ENCODE peak calls at places on chromosomes 2 and 18, in six cellular contexts. Z is adrenal gland, K is hypothalamus, V is GM19239, E is astrocyte of the spinal cord, X is PC-9. I is an unnamed sample.

GRCh38 chr2:170766693-170767092 is 3.5 kb upstream of the ERICH2 start:
- DNase-seq in K (no peak), X (no peak), V (no peak), Z (no peak), E (no peak), I (no peak)

GRCh38 chr2:204539010-204539385 is 6.3 kb upstream of the PARD3B start:
- DNase-seq in X (no peak), E (no peak), K (no peak), Z (no peak), V (no peak), I (no peak)

GRCh38 chr2:216274194-216274593 is 98.1 kb downstream of the MARCHF4 start:
- DNase-seq in E (peak; percentile 16), K (no peak), Z (no peak), V (no peak), X (no peak), I (no peak)

GRCh38 chr18:63604791-63605567 is 17.8 kb downstream of the SERPINB13 start:
- DNase-seq in V (no peak), E (peak; percentile 3), Z (no peak), K (no peak), X (peak; percentile 94), I (no peak)

GRCh38 chr2:55862673-55863390 is 60.8 kb downstream of the EFEMP1 start:
- DNase-seq in V (no peak), K (no peak), Z (peak; percentile 68), X (peak; percentile 99), E (peak; percentile 99), I (no peak)

GRCh38 chr2:73383036-73383435 is 2.6 kb upstream of the ALMS1 start:
- DNase-seq in V (no peak), K (no peak), X (no peak), E (no peak), Z (no peak), I (no peak)

GRCh38 chr2:46378616-46379015 is 81.4 kb downstream of the EPAS1 start:
- DNase-seq in K (no peak), E (no peak), X (no peak), V (no peak), Z (no peak), I (no peak)

GRCh38 chr2:17538022-17538843 is 2.3 kb upstream of the VSNL1 start:
- DNase-seq in V (no peak), K (no peak), X (no peak), E (peak; percentile 78), Z (no peak), I (no peak)

GRCh38 chr2:239177908-239178307 is 222.9 kb downstream of the HDAC4 start:
- DNase-seq in Z (no peak), E (no peak), V (no peak), X (no peak), K (no peak), I (no peak)

GRCh38 chr2:202965810-202966454 is 48.7 kb upstream of the NBEAL1 start:
- DNase-seq in V (peak; percentile 32), Z (peak; percentile 37), X (no peak), K (no peak), E (peak; percentile 68), I (peak; percentile 44)

GRCh38 chr2:56515399-56515798 is 331.6 kb downstream of the CCDC85A start:
- DNase-seq in K (no peak), X (no peak), Z (no peak), V (no peak), E (no peak), I (no peak)

GRCh38 chr18:51054764-51055163 is 24.8 kb downstream of the SMAD4 start:
- DNase-seq in E (peak; percentile 26), K (no peak), X (no peak), Z (no peak), V (no peak), I (no peak)

GRCh38 chr2:212242739-212243138 is 295.9 kb downstream of the ERBB4 start:
- DNase-seq in Z (no peak), X (no peak), V (no peak), K (no peak), E (no peak), I (no peak)

GRCh38 chr2:59463401-59463800 is 1090.1 kb downstream of the BCL11A start:
- DNase-seq in K (no peak), X (no peak), Z (no peak), E (no peak), V (no peak), I (no peak)

GRCh38 chr2:225008935-225009334 is 33.3 kb downstream of the DOCK10 start:
- DNase-seq in V (no peak), E (no peak), Z (no peak), X (no peak), K (no peak), I (no peak)

GRCh38 chr2:238107525-238108422 is 7.6 kb downstream of the ESPNL start:
- DNase-seq in K (no peak), Z (no peak), V (peak; percentile 78), X (no peak), E (no peak), I (peak; percentile 78)

GRCh38 chr18:79522451-79523220 is 126.9 kb downstream of the NFATC1 start:
- DNase-seq in V (peak; percentile 36), K (no peak), X (no peak), E (no peak), Z (no peak), I (no peak)

GRCh38 chr2:69767034-69767433 is 25.1 kb downstream of the ANXA4 start:
- DNase-seq in Z (no peak), E (peak; percentile 37), K (no peak), X (no peak), V (no peak), I (no peak)